ENCODE peak calls at places on chromosomes 3 and 15, in six cellular contexts. One of them, this sample, is unnamed.

GRCh38 chr3:87987952-87988351 is 70.9 kb downstream of the CGGBP1 start:
- DNase-seq in H9: peak; percentile 50
- DNase-seq in IMR-90: no peak
- DNase-seq in neuronal stem cell: no peak
- DNase-seq in trophoblast cell: no peak
- DNase-seq in H1: no peak
- DNase-seq in this sample: no peak

GRCh38 chr3:173913985-173914421 is 516.5 kb downstream of the NLGN1 start:
- DNase-seq in neuronal stem cell: no peak
- DNase-seq in IMR-90: no peak
- DNase-seq in trophoblast cell: no peak
- DNase-seq in H1: no peak
- DNase-seq in H9: no peak
- DNase-seq in this sample: no peak

GRCh38 chr3:73451276-73451973 is 173.3 kb downstream of the PDZRN3 start:
- DNase-seq in H1: no peak
- DNase-seq in neuronal stem cell: no peak
- DNase-seq in IMR-90: peak; percentile 70
- DNase-seq in H9: no peak
- DNase-seq in trophoblast cell: no peak
- DNase-seq in this sample: no peak

GRCh38 chr3:164673738-164674137 is 404.6 kb downstream of the SI start:
- DNase-seq in neuronal stem cell: no peak
- DNase-seq in H9: no peak
- DNase-seq in H1: no peak
- DNase-seq in trophoblast cell: no peak
- DNase-seq in IMR-90: no peak
- DNase-seq in this sample: no peak

GRCh38 chr15:96353378-96353930 is 23.0 kb downstream of the NR2F2 start:
- DNase-seq in trophoblast cell: no peak
- DNase-seq in IMR-90: no peak
- DNase-seq in H1: no peak
- DNase-seq in neuronal stem cell: no peak
- DNase-seq in H9: peak; percentile 27
- DNase-seq in this sample: no peak

GRCh38 chr3:138124689-138125420 is 7.3 kb downstream of the A4GNT start:
- DNase-seq in neuronal stem cell: no peak
- DNase-seq in IMR-90: peak; percentile 80
- DNase-seq in H1: no peak
- DNase-seq in trophoblast cell: peak; percentile 11
- DNase-seq in H9: peak; percentile 53
- DNase-seq in this sample: peak; percentile 32

GRCh38 chr3:129687586-129688125 is 81.2 kb upstream of the PLXND1 start:
- DNase-seq in H9: no peak
- DNase-seq in H1: no peak
- DNase-seq in trophoblast cell: no peak
- DNase-seq in IMR-90: no peak
- DNase-seq in neuronal stem cell: no peak
- DNase-seq in this sample: no peak

GRCh38 chr3:23979569-23979968 is 34.5 kb downstream of the NR1D2 start:
- DNase-seq in H9: no peak
- DNase-seq in neuronal stem cell: no peak
- DNase-seq in IMR-90: peak; percentile 18
- DNase-seq in trophoblast cell: no peak
- DNase-seq in H1: no peak
- DNase-seq in this sample: no peak

GRCh38 chr3:123834631-123835030 is 49.5 kb downstream of the MYLK start:
- DNase-seq in trophoblast cell: peak; percentile 1
- DNase-seq in H9: no peak
- DNase-seq in H1: no peak
- DNase-seq in IMR-90: peak; percentile 90
- DNase-seq in neuronal stem cell: no peak
- DNase-seq in this sample: peak; percentile 82

GRCh38 chr15:39461536-39462140 is 119.2 kb upstream of the THBS1 start:
- DNase-seq in H9: no peak
- DNase-seq in H1: no peak
- DNase-seq in trophoblast cell: no peak
- DNase-seq in neuronal stem cell: no peak
- DNase-seq in IMR-90: no peak
- DNase-seq in this sample: peak; percentile 45

GRCh38 chr3:142595581-142595950 is 627 bp upstream of the PLS1 start:
- DNase-seq in trophoblast cell: peak; percentile 93
- DNase-seq in neuronal stem cell: no peak
- DNase-seq in IMR-90: peak; percentile 86
- DNase-seq in H9: no peak
- DNase-seq in H1: no peak
- DNase-seq in this sample: peak; percentile 80

GRCh38 chr15:64803526-64803925 is 21.9 kb downstream of the PIF1 start:
- DNase-seq in H9: no peak
- DNase-seq in trophoblast cell: no peak
- DNase-seq in neuronal stem cell: no peak
- DNase-seq in H1: no peak
- DNase-seq in IMR-90: no peak
- DNase-seq in this sample: no peak

GRCh38 chr3:119279101-119279554 is 15.1 kb upstream of the ARHGAP31 start:
- DNase-seq in trophoblast cell: no peak
- DNase-seq in H1: no peak
- DNase-seq in IMR-90: no peak
- DNase-seq in H9: no peak
- DNase-seq in neuronal stem cell: peak; percentile 56
- DNase-seq in this sample: no peak

GRCh38 chr3:30232142-30232541 is 374.3 kb upstream of the TGFBR2 start:
- DNase-seq in IMR-90: peak; percentile 73
- DNase-seq in trophoblast cell: no peak
- DNase-seq in neuronal stem cell: no peak
- DNase-seq in H1: no peak
- DNase-seq in H9: no peak
- DNase-seq in this sample: peak; percentile 89

GRCh38 chr15:62324382-62324781 is 159.3 kb upstream of the C2CD4B start:
- DNase-seq in trophoblast cell: peak; percentile 77
- DNase-seq in H9: no peak
- DNase-seq in IMR-90: no peak
- DNase-seq in neuronal stem cell: no peak
- DNase-seq in H1: no peak
- DNase-seq in this sample: no peak

GRCh38 chr3:49132437-49133225 is at the start of gene LAMB2:
- DNase-seq in IMR-90: peak; percentile 74
- DNase-seq in neuronal stem cell: peak; percentile 83
- DNase-seq in H1: peak; percentile 88
- DNase-seq in trophoblast cell: peak; percentile 96
- DNase-seq in H9: peak; percentile 82
- DNase-seq in this sample: peak; percentile 91

GRCh38 chr3:120682095-120682681 is at the start of gene HGD:
- DNase-seq in H1: no peak
- DNase-seq in trophoblast cell: no peak
- DNase-seq in IMR-90: peak; percentile 26
- DNase-seq in H9: no peak
- DNase-seq in neuronal stem cell: no peak
- DNase-seq in this sample: no peak

GRCh38 chr3:14256561-14257342 is 78.1 kb downstream of the LSM3 start:
- DNase-seq in IMR-90: no peak
- DNase-seq in H1: no peak
- DNase-seq in neuronal stem cell: peak; percentile 26
- DNase-seq in H9: peak; percentile 64
- DNase-seq in trophoblast cell: no peak
- DNase-seq in this sample: no peak

GRCh38 chr3:81651139-81651538 is 110.3 kb downstream of the GBE1 start:
- DNase-seq in H9: no peak
- DNase-seq in neuronal stem cell: no peak
- DNase-seq in trophoblast cell: no peak
- DNase-seq in IMR-90: no peak
- DNase-seq in H1: no peak
- DNase-seq in this sample: no peak

GRCh38 chr15:40931300-40932142 is 2.4 kb downstream of the DLL4 start:
- DNase-seq in H9: no peak
- DNase-seq in neuronal stem cell: no peak
- DNase-seq in H1: no peak
- DNase-seq in IMR-90: no peak
- DNase-seq in trophoblast cell: no peak
- DNase-seq in this sample: no peak

GRCh38 chr15:62567501-62567900 is 402.4 kb upstream of the C2CD4B start:
- DNase-seq in H9: no peak
- DNase-seq in IMR-90: no peak
- DNase-seq in trophoblast cell: no peak
- DNase-seq in H1: no peak
- DNase-seq in neuronal stem cell: no peak
- DNase-seq in this sample: no peak

GRCh38 chr15:79171320-79172031 is 80.9 kb upstream of the RASGRF1 start:
- DNase-seq in H1: peak; percentile 43
- DNase-seq in neuronal stem cell: no peak
- DNase-seq in trophoblast cell: no peak
- DNase-seq in H9: peak; percentile 34
- DNase-seq in IMR-90: no peak
- DNase-seq in this sample: no peak
- H4K91ac ChIP-seq in H1: no peak overlapping the region
- H4K91ac ChIP-seq in neuronal stem cell: no peak overlapping the region
- H4K91ac ChIP-seq in trophoblast cell: peak overlapping the region; percentile 11
- H4K91ac ChIP-seq in H9: no peak overlapping the region
- H4K91ac ChIP-seq in IMR-90: no peak overlapping the region
- H4K91ac ChIP-seq in this sample: no peak overlapping the region

DNA sequence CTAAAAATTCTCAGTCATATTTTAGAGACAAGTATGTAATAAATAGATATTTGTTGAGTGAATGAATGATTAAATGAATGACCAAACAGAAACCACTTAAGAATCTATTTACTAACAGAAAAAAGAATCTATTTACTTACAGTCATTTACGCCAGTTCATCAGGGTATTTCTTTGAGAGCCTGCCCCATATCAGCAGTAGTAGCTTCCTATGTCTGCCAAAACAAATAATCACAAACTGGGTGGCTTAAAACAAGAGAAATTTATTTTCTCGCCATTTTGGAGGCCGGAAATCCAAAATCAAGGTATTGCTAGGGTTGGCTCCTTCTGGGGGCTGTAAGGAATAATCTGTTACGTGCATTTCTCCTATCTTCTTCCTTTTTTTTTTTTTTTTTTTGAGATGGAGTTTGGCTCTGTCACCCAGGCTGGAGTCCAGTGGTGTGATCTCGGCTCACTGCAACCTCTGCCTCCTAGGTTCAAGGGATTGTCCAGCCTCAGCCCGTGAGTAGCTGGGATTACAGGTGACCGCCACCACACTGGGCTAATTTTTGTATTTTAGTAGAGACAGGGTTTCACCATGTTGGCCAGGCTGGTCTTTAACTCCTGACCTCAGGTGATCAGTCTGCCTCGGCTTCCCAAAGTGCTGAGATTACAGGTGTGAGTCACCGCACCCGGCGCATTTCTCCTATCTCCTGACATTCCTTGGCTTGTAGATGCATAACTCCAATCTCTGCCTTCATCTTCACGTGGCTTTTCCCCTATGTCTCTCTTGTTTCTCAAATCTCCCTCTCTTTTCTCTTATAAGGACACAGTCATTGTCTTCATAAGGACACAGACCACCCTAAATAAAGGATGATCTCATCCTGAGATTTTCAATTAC is 65.2 kb upstream of the SPPL2A start:
- DNase-seq in H1: no peak
- DNase-seq in neuronal stem cell: no peak
- DNase-seq in H9: no peak
- DNase-seq in trophoblast cell: peak; percentile 90
- DNase-seq in IMR-90: no peak
- DNase-seq in this sample: no peak
- H4K91ac ChIP-seq in H1: no peak overlapping the region
- H4K91ac ChIP-seq in neuronal stem cell: no peak overlapping the region
- H4K91ac ChIP-seq in H9: no peak overlapping the region
- H4K91ac ChIP-seq in trophoblast cell: peak overlapping the region; percentile 62
- H4K91ac ChIP-seq in IMR-90: no peak overlapping the region
- H4K91ac ChIP-seq in this sample: no peak overlapping the region

DNA sequence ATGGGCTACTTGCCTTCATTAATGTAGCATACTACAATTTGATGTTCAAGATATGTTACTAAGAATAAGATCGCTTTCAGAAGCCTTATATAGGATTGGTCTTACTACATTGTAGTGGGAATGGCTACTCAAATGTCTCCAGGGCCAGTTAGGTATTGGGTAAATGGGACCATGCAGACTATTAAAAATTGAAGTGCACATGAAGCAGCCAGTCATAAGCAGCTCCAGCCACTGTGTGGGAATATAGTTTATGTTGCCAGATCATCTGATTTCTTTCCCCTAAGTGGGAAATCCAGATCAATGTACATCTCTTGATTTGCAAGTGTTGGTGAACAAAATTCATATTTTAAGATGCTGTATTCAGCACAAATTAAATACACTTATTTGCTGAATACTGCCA is 5.1 kb downstream of the CTNNB1 start:
- DNase-seq in trophoblast cell: no peak
- DNase-seq in neuronal stem cell: no peak
- DNase-seq in H1: no peak
- DNase-seq in IMR-90: no peak
- DNase-seq in H9: no peak
- DNase-seq in this sample: no peak
- H4K91ac ChIP-seq in trophoblast cell: no peak overlapping the region
- H4K91ac ChIP-seq in neuronal stem cell: no peak overlapping the region
- H4K91ac ChIP-seq in H1: no peak overlapping the region
- H4K91ac ChIP-seq in IMR-90: no peak overlapping the region
- H4K91ac ChIP-seq in H9: no peak overlapping the region
- H4K91ac ChIP-seq in this sample: no peak overlapping the region

DNA sequence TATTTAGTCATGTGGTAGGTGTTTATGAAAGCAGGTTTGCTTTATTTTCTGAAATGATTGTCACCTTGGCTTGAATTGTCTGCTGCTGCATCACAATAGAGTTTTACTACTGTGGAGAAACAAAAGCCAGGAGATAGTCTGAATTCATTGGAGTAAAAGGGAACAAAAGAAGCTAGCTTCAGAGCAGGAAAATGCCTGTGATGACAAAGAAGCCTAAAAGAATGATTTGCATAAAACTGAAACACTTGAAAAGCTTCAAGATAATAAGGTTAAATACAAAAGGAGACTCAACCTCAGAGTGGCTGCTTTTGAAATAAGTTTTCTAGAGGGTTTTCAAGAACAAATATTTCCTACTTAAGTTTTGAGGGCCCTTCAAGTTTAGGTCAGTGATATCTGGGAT is 138.3 kb downstream of the PTPRG start:
- DNase-seq in IMR-90: no peak
- DNase-seq in H9: no peak
- DNase-seq in H1: no peak
- DNase-seq in neuronal stem cell: peak; percentile 35
- DNase-seq in trophoblast cell: no peak
- DNase-seq in this sample: no peak
- H4K91ac ChIP-seq in IMR-90: no peak overlapping the region
- H4K91ac ChIP-seq in H9: no peak overlapping the region
- H4K91ac ChIP-seq in H1: peak overlapping the region; percentile 58
- H4K91ac ChIP-seq in neuronal stem cell: no peak overlapping the region
- H4K91ac ChIP-seq in trophoblast cell: no peak overlapping the region
- H4K91ac ChIP-seq in this sample: no peak overlapping the region

DNA sequence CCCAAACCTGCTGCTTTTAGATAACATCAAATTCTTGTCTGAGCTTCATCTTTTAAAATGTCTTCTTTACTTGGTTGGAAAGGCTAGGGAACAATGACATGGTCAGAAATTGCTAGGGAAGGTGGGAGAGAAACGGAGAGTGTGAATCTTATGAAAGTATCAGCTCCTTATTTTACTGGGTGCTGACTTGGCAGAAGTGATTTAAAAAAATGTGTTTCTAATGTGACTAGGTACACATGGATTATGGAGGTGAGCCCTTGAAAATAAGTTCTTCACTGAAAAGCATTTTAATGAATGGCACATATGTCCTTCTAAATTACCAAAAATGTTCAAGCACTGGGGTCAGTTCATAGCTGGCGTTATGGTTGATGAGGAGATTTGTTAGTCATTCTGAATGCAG is 54.0 kb upstream of the PPARG start:
- DNase-seq in H1: no peak
- DNase-seq in H9: no peak
- DNase-seq in trophoblast cell: no peak
- DNase-seq in neuronal stem cell: no peak
- DNase-seq in IMR-90: peak; percentile 12
- DNase-seq in this sample: no peak
- H4K91ac ChIP-seq in H1: no peak overlapping the region
- H4K91ac ChIP-seq in H9: no peak overlapping the region
- H4K91ac ChIP-seq in trophoblast cell: no peak overlapping the region
- H4K91ac ChIP-seq in neuronal stem cell: no peak overlapping the region
- H4K91ac ChIP-seq in IMR-90: no peak overlapping the region
- H4K91ac ChIP-seq in this sample: no peak overlapping the region

This sample was measured in mesenchymal stem cell.